ENCODE peak calls at places on chromosomes 2 and 18, in four cellular contexts. S is endothelial cell of umbilical vein, M is HCT116, T is right lobe of liver. Z is an unnamed sample.

GRCh38 chr2:109062558-109063325 is 66.3 kb upstream of the SH3RF3 start:
- DNase-seq in M (no peak), S (no peak), T (no peak), Z (no peak)

GRCh38 chr2:72278046-72278445 is 130.4 kb upstream of the CYP26B1 start:
- DNase-seq in S (peak; percentile 35), T (no peak), M (no peak), Z (no peak)

GRCh38 chr2:205646680-205647079 is 35.6 kb upstream of the NRP2 start:
- DNase-seq in M (no peak), T (no peak), S (no peak), Z (no peak)

GRCh38 chr2:233040571-233040970 is 8.1 kb downstream of the NEU2 start:
- DNase-seq in T (no peak), M (no peak), S (no peak), Z (no peak)

GRCh38 chr2:38600242-38600891 is 2.4 kb downstream of the HNRNPLL start:
- DNase-seq in S (peak; percentile 24), M (no peak), T (no peak), Z (no peak)

GRCh38 chr18:3015203-3015590 is 2.3 kb upstream of the LPIN2 start:
- DNase-seq in M (peak; percentile 61), S (peak; percentile 93), T (no peak), Z (peak; percentile 64)

GRCh38 chr18:63518178-63519012 is 23.8 kb upstream of the SERPINB12 start:
- DNase-seq in S (peak; percentile 59), T (no peak), M (peak; percentile 78), Z (no peak)

GRCh38 chr2:231464576-231465540 is 574 bp upstream of the NCL start:
- DNase-seq in M (peak; percentile 92), T (peak; percentile 98), S (no peak), Z (peak; percentile 98)

GRCh38 chr2:203175371-203175770 is 63.4 kb upstream of the CYP20A1 start:
- DNase-seq in S (no peak), T (no peak), M (no peak), Z (no peak)

GRCh38 chr2:20682166-20682565 is 15.2 kb downstream of the GDF7 start:
- DNase-seq in T (no peak), M (no peak), S (peak; percentile 46), Z (no peak)

DNA sequence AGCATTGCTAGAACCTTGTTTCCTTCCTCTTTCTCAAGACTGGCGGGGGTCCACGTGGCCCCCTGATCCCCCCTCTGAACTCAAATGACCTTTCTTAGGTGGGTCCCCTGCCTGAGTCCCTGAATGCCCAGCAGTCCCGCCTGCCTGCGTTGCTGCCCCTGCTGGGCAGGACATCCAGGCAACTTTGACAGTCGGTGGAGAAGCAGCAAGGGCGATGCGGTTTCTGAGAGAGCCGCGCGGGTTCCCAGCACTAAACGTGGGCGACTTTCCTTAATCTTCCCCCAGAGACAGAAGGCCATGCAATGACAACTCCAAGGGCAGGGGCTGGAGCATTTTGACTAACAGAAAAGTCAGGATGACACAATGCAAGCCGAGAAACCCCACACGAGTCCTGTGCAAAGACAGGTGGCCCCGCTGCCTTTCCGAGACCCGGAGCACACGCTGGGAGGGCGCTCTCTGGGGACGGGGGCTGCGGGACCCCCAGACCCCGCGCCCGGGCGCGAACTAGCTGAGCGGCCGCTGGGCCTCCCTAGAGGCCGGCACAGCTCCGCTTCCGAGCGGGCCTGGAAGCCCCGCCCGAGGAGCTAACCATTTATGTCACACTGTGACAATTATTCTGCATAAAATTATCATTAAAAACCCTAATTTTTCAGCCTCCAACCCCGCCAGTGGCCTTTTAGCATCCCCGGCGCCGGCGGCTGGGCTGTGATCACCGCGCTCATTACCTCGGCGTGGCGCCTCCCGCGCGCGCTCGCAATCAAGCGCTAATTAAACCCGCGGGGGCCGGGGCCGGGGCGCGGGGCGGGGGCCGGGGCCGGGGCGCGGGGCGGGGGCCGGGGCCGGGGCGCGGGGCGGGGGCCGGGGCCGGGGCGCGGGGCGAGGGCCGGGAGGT is 27.4 kb downstream of the ASB18 start:
- DNase-seq in S (peak; percentile 21), M (no peak), T (no peak), Z (peak; percentile 67)
- H3K4me3 ChIP-seq in S (peak overlapping the region; percentile 23), M (no peak overlapping the region), T (no peak overlapping the region), Z (no peak overlapping the region)

GRCh38 chr2:36441816-36442215 is 86.2 kb downstream of the CRIM1 start:
- DNase-seq in S (peak; percentile 85), M (no peak), T (no peak), Z (no peak)

GRCh38 chr2:36446258-36446657 is 90.7 kb downstream of the CRIM1 start:
- DNase-seq in S (no peak), M (no peak), T (no peak), Z (no peak)

GRCh38 chr2:36449213-36449612 is 93.6 kb downstream of the CRIM1 start:
- DNase-seq in M (no peak), T (no peak), S (no peak), Z (no peak)

GRCh38 chr2:36444206-36444605 is 88.6 kb downstream of the CRIM1 start:
- DNase-seq in T (no peak), M (no peak), S (no peak), Z (no peak)

GRCh38 chr2:36445191-36445590 is 89.6 kb downstream of the CRIM1 start:
- DNase-seq in M (no peak), S (no peak), T (no peak), Z (no peak)
- H3K27me3 ChIP-seq in M (no peaks in the 10 kb centered on the region), S (no peaks in the 10 kb centered on the region), T (no peaks in the 10 kb centered on the region), Z (no peaks in the 10 kb centered on the region)

GRCh38 chr2:65113229-65113628 is 16.7 kb downstream of the RAB1A start:
- DNase-seq in T (no peak), S (no peak), M (no peak), Z (no peak)

GRCh38 chr2:65112630-65113029 is 17.3 kb downstream of the RAB1A start:
- DNase-seq in S (no peak), M (no peak), T (no peak), Z (no peak)

GRCh38 chr2:65114921-65115320 is 15.0 kb downstream of the RAB1A start:
- DNase-seq in T (no peak), M (no peak), S (no peak), Z (no peak)

GRCh38 chr2:65116645-65117044 is 13.3 kb downstream of the RAB1A start:
- DNase-seq in M (no peak), T (no peak), S (no peak), Z (no peak)

DNA sequence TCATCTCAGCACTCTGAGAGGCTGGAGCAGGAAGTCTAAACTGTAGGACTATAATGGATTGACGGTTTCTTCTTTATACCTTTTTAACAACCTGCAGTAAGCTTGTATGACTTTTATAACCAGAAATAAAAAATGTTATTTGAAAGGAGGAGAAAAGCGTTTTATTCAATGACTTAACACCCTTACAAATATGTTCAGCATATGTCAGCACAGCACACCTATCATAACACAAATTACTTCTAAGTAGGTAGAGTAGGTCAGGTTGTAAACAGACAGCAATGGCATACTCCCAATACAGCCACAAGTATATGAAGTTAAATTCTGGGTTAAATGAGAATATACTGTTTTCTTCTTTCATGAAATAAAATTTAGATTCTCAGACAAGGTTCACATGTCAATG is 16.1 kb downstream of the RAB1A start:
- DNase-seq in T (no peak), S (no peak), M (no peak), Z (no peak)
- H3K4me1 ChIP-seq in T (no peaks in the 10 kb centered on the region), S (no peaks in the 10 kb centered on the region), M (no peaks in the 10 kb centered on the region), Z (peaks cover 77% of the 10 kb centered on the region)

GRCh38 chr2:190405995-190406394 is 2.2 kb upstream of the MFSD6 start:
- DNase-seq in S (no peak), M (no peak), T (no peak), Z (no peak)
- H3K4me3 ChIP-seq in S (no peak overlapping the region), M (no peak overlapping the region), T (no peak overlapping the region), Z (no peak overlapping the region)

DNA sequence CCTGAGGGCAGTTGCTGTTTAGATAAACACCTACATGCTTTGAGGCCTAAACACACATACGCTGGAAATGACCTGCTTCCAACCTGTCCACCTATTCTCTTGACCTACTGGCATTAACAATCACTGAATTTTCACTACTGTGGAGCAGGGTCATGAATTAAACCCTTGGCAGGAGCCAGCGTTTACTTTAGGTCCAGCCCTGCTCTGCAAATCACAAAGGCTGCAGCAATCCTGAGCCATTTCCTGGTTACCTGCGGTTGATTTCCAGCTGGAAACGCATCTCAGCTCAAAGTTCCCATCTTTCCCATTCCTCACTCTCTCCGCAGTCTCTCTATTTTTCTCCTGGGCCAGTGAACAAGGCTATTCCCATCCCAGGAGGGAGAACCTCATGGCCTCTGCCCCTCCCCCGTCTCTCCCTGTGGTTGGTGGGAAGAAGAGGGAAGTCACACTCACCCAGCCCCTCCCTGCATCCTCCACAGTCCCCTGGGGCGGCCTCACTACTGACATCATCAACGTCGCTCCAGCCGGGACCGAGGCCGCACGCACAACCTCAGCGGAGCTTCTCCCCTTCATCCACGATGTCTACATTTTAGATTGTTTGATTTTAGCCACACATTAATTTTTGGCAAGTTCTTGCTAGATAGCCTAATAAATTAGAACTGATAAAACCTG is 84.5 kb upstream of the SNTG2 start:
- DNase-seq in S (no peak), M (no peak), T (no peak), Z (no peak)
- H3K27me3 ChIP-seq in S (no peaks in the 10 kb centered on the region), M (peaks cover 3% of the 10 kb centered on the region), T (no peaks in the 10 kb centered on the region), Z (peaks cover 36% of the 10 kb centered on the region)

GRCh38 chr2:197237720-197238370 is 72.7 kb downstream of the ANKRD44 start:
- DNase-seq in M (no peak), S (no peak), T (no peak), Z (no peak)
- H3K4me1 ChIP-seq in M (no peaks in the 10 kb centered on the region), S (no peaks in the 10 kb centered on the region), T (no peaks in the 10 kb centered on the region), Z (peaks cover 4% of the 10 kb centered on the region)

DNA sequence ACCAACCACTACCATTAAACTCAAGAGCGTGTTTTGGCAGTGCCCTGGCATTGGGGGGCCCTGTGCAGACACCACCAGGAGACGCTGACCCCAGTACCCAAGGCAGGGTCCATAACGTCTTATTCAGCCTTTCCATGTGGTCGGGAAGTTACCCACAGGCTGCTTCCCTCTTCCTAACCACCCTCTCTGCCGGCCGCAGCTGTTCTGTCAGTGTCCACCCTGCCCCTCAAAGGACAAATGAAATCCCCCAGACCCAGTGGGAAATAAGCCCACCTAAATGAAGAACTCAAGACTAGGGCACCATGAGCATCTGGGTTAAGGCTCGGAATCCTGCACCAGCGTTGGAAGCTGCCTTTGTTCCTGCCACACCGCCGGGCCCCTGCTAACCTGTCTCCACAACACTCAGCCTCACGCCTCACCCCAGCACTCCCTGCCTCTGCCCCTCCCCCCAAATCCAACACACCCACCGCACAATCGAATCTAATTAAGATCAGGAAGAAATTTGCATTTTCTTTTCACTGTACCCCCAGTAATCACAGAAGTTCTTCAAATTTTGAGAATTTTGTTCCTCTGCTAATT is 21.7 kb downstream of the BCL11A start:
- DNase-seq in M (no peak), S (no peak), T (no peak), Z (no peak)
- H3K4me3 ChIP-seq in M (no peak overlapping the region), S (no peak overlapping the region), T (no peak overlapping the region), Z (no peak overlapping the region)

GRCh38 chr2:176133366-176133765 is 3.9 kb downstream of the HOXD8 start:
- DNase-seq in M (no peak), S (peak; percentile 32), T (no peak), Z (no peak)
- H3K27me3 ChIP-seq in M (no peaks in the 10 kb centered on the region), S (no peaks in the 10 kb centered on the region), T (peaks cover 33% of the 10 kb centered on the region), Z (peaks cover 99% of the 10 kb centered on the region)

GRCh38 chr2:133949595-133949994 is 304.3 kb upstream of the MGAT5 start:
- DNase-seq in S (no peak), M (no peak), T (no peak), Z (no peak)
- H3K4me1 ChIP-seq in S (no peaks in the 10 kb centered on the region), M (no peaks in the 10 kb centered on the region), T (no peaks in the 10 kb centered on the region), Z (no peaks in the 10 kb centered on the region)

Z was measured in left lung.